ENCODE peak calls at places on chromosomes 2 and 18, in six cellular contexts. W is tibial artery; M is CD8-positive, alpha-beta T cell; N is GM13977; R is RWPE1; I is H1. T is an unnamed sample.
A peak's percentile ranks its signal among the peaks of the same experiment; 100 is the strongest.

GRCh38 chr18:12165038-12165768 is 71.6 kb downstream of the ANKRD62 start:
- DNase-seq in I (no peak), M (no peak), R (no peak), N (no peak), W (no peak), T (no peak)

GRCh38 chr2:12196495-12196894 is 450.1 kb downstream of the LPIN1 start:
- DNase-seq in W (no peak), N (no peak), I (no peak), M (no peak), R (no peak), T (no peak)

GRCh38 chr2:196473617-196474016 is 165.9 kb upstream of the CCDC150 start:
- DNase-seq in M (no peak), N (no peak), W (no peak), R (no peak), I (no peak), T (no peak)

GRCh38 chr2:155815851-155816250 is 516.7 kb downstream of the NR4A2 start:
- DNase-seq in R (no peak), N (peak; percentile 2), W (no peak), M (no peak), I (peak; percentile 54), T (no peak)

GRCh38 chr2:218298314-218298875 is 6.1 kb upstream of the TMBIM1 start:
- DNase-seq in M (no peak), W (no peak), I (no peak), N (no peak), R (no peak), T (no peak)

GRCh38 chr2:23456881-23457760 is 72.1 kb downstream of the KLHL29 start:
- DNase-seq in W (no peak), R (no peak), N (no peak), M (no peak), I (no peak), T (peak; percentile 85)

GRCh38 chr18:24600076-24600654 is 139.7 kb downstream of the HRH4 start:
- DNase-seq in M (no peak), N (peak; percentile 34), R (peak; percentile 36), W (no peak), I (no peak), T (peak; percentile 75)

GRCh38 chr2:5846881-5847280 is 154.7 kb downstream of the SOX11 start:
- DNase-seq in R (no peak), M (no peak), I (no peak), W (no peak), N (no peak), T (peak; percentile 73)

GRCh38 chr18:47877892-47878291 is 52.6 kb downstream of the SMAD2 start:
- DNase-seq in R (no peak), N (no peak), W (no peak), I (no peak), M (no peak), T (peak; percentile 29)

GRCh38 chr2:228599297-228599696 is 417.8 kb upstream of the SPHKAP start:
- DNase-seq in N (no peak), I (no peak), R (no peak), W (no peak), M (no peak), T (no peak)

GRCh38 chr2:238761802-238762373 is 86.0 kb upstream of the TWIST2 start:
- DNase-seq in M (no peak), I (no peak), W (no peak), N (no peak), R (peak; percentile 26), T (peak; percentile 32)

GRCh38 chr18:67862069-67862468 is 345.5 kb upstream of the DSEL start:
- DNase-seq in M (no peak), W (no peak), R (no peak), I (no peak), N (no peak), T (peak; percentile 38)

GRCh38 chr2:153940511-153940910 is 68.8 kb downstream of the GALNT13 start:
- DNase-seq in N (no peak), W (no peak), R (no peak), M (no peak), I (no peak), T (no peak)

GRCh38 chr18:62280058-62280457 is 45.1 kb upstream of the TNFRSF11A start:
- DNase-seq in M (no peak), N (no peak), W (no peak), R (no peak), I (no peak), T (no peak)

GRCh38 chr2:9174771-9175441 is 31.7 kb upstream of the ASAP2 start:
- DNase-seq in I (no peak), W (no peak), M (no peak), R (peak; percentile 50), N (no peak), T (peak; percentile 92)

GRCh38 chr2:128347701-128348504 is 29.2 kb upstream of the HS6ST1 start:
- DNase-seq in N (no peak), R (no peak), I (no peak), M (no peak), W (peak; percentile 55), T (peak; percentile 23)

GRCh38 chr18:36572135-36572856 is 256.5 kb downstream of the TPGS2 start:
- DNase-seq in M (no peak), R (peak; percentile 30), W (peak; percentile 76), N (peak; percentile 33), I (no peak), T (peak; percentile 49)

GRCh38 chr2:39871291-39871761 is 92.3 kb upstream of the THUMPD2 start:
- DNase-seq in N (no peak), W (no peak), M (no peak), I (no peak), R (peak; percentile 61), T (peak; percentile 90)

GRCh38 chr2:39994151-39994550 is 215.1 kb upstream of the THUMPD2 start:
- DNase-seq in I (no peak), W (no peak), M (no peak), R (peak; percentile 24), N (no peak), T (peak; percentile 92)

GRCh38 chr2:26595146-26595545 is 46.0 kb downstream of the CIB4 start:
- DNase-seq in W (no peak), R (no peak), N (no peak), I (peak; percentile 39), M (no peak), T (no peak)

GRCh38 chr2:75076088-75076487 is 117.6 kb downstream of the POLE4 start:
- DNase-seq in R (no peak), N (no peak), I (no peak), W (no peak), M (no peak), T (no peak)

GRCh38 chr2:185738679-185739472 is at the start of gene FSIP2:
- DNase-seq in M (no peak), R (peak; percentile 49), I (peak; percentile 98), N (peak; percentile 79), W (peak; percentile 20), T (peak; percentile 9)

GRCh38 chr2:43986600-43986999 is 9.2 kb downstream of the LRPPRC start:
- DNase-seq in I (no peak), N (no peak), W (no peak), M (no peak), R (no peak), T (no peak)

GRCh38 chr2:239639366-239640185 is 238.8 kb upstream of the HDAC4 start:
- DNase-seq in I (no peak), M (no peak), R (no peak), W (no peak), N (no peak), T (no peak)

GRCh38 chr18:67961701-67962440 is 445.4 kb upstream of the DSEL start:
- DNase-seq in I (no peak), M (no peak), N (no peak), W (no peak), R (no peak), T (no peak)

GRCh38 chr2:173159794-173160463 is 84.3 kb downstream of the MAP3K20 start:
- DNase-seq in N (no peak), M (no peak), W (peak; percentile 98), R (peak; percentile 88), I (no peak), T (peak; percentile 99)

GRCh38 chr2:28753043-28753683 is 1.5 kb downstream of the PPP1CB start:
- DNase-seq in R (peak; percentile 68), W (peak; percentile 71), I (no peak), N (peak; percentile 41), M (peak; percentile 34), T (peak; percentile 81)

GRCh38 chr2:70834881-70835280 is 735 bp downstream of the CD207 start:
- DNase-seq in M (no peak), W (no peak), R (no peak), N (no peak), I (peak; percentile 14), T (no peak)

GRCh38 chr2:241080405-241081189 is 21.5 kb downstream of the MTERF4 start:
- DNase-seq in I (no peak), W (no peak), M (no peak), R (no peak), N (no peak), T (no peak)

GRCh38 chr2:60899230-60899891 is 18.0 kb downstream of the REL start:
- DNase-seq in M (no peak), N (peak; percentile 31), W (no peak), I (no peak), R (no peak), T (no peak)

GRCh38 chr2:128235581-128235980 is 83.1 kb downstream of the HS6ST1 start:
- DNase-seq in N (no peak), W (no peak), I (no peak), R (no peak), M (no peak), T (no peak)

GRCh38 chr18:23033079-23033478 is 100.0 kb downstream of the RBBP8 start:
- DNase-seq in W (no peak), I (no peak), N (no peak), R (no peak), M (no peak), T (no peak)

GRCh38 chr2:189236066-189236465 is 56.5 kb upstream of the COL5A2 start:
- DNase-seq in M (no peak), N (no peak), R (peak; percentile 16), W (no peak), I (no peak), T (peak; percentile 51)

GRCh38 chr2:240401308-240401707 is 34.2 kb upstream of the GPC1 start:
- DNase-seq in N (no peak), R (no peak), M (no peak), W (no peak), I (no peak), T (no peak)

GRCh38 chr18:32238635-32239268 is 48.9 kb downstream of the MEP1B start:
- DNase-seq in R (no peak), N (no peak), I (no peak), W (no peak), M (no peak), T (no peak)

GRCh38 chr2:17821535-17822451 is 5.5 kb downstream of the MSGN1 start:
- DNase-seq in I (peak; percentile 40), R (no peak), N (no peak), W (no peak), M (no peak), T (no peak)

GRCh38 chr2:233705911-233706506 is 6.7 kb upstream of the UGT1A5 start:
- DNase-seq in M (no peak), R (no peak), I (no peak), W (no peak), N (no peak), T (peak; percentile 1)